ENCODE peak calls at places on chromosomes 2 and 18, in seven cellular contexts. W is CD4-positive, alpha-beta T cell; X is AG09309; U is mesothelial cell of epicardium; E is upper lobe of right lung; A is tibial artery; F is A549. M is an unnamed sample.
A peak's percentile ranks its signal among the peaks of the same experiment; 100 is the strongest.

GRCh38 chr2:171154348-171154747 is 6.3 kb downstream of the TLK1 start:
- DNase-seq in A (no peak), E (no peak), W (no peak), U (no peak), X (no peak), F (no peak), M (no peak)

GRCh38 chr2:30359644-30360167 is 87.3 kb upstream of the LCLAT1 start:
- DNase-seq in A (peak; percentile 78), E (peak; percentile 71), F (no peak), U (no peak), W (no peak), X (no peak), M (no peak)

GRCh38 chr2:162838141-162838500 is 446 bp downstream of the KCNH7 start:
- DNase-seq in F (no peak), E (no peak), A (no peak), W (no peak), X (no peak), U (no peak), M (no peak)

GRCh38 chr2:110755494-110756078 is 23.2 kb downstream of the ACOXL start:
- DNase-seq in W (no peak), U (no peak), X (no peak), E (no peak), F (peak; percentile 14), A (no peak), M (no peak)

GRCh38 chr2:229519655-229520054 is 194.7 kb downstream of the DNER start:
- DNase-seq in X (no peak), E (no peak), U (no peak), W (no peak), F (no peak), A (no peak), M (no peak)

GRCh38 chr2:163370169-163370886 is 365.5 kb downstream of the FIGN start:
- DNase-seq in W (no peak), E (no peak), F (no peak), A (no peak), U (no peak), X (no peak), M (no peak)

GRCh38 chr2:225122582-225123486 is 80.6 kb upstream of the DOCK10 start:
- DNase-seq in W (no peak), F (no peak), U (no peak), X (no peak), A (no peak), E (no peak), M (no peak)

GRCh38 chr2:136297974-136298373 is 180.0 kb upstream of the CXCR4 start:
- DNase-seq in U (no peak), X (no peak), F (no peak), W (no peak), E (no peak), A (no peak), M (no peak)

GRCh38 chr2:144132357-144132756 is 387.6 kb downstream of the ZEB2 start:
- DNase-seq in F (no peak), A (no peak), E (no peak), W (no peak), U (no peak), X (no peak), M (no peak)

GRCh38 chr2:206086683-206087350 is 843 bp upstream of the INO80D start:
- DNase-seq in X (no peak), U (no peak), A (no peak), E (no peak), W (no peak), F (no peak), M (no peak)

GRCh38 chr2:226771067-226771466 is 28.6 kb downstream of the IRS1 start:
- DNase-seq in X (no peak), A (no peak), U (no peak), F (no peak), E (no peak), W (no peak), M (no peak)

GRCh38 chr2:106537047-106537446 is 49.9 kb downstream of the CD8B2 start:
- DNase-seq in W (no peak), A (no peak), X (no peak), E (no peak), F (no peak), U (no peak), M (no peak)

GRCh38 chr18:7889515-7889914 is 322.4 kb downstream of the PTPRM start:
- DNase-seq in X (no peak), F (no peak), E (no peak), A (no peak), W (no peak), U (no peak), M (no peak)

GRCh38 chr2:70984576-70985282 is 6.3 kb downstream of the ANKRD53 start:
- DNase-seq in U (peak; percentile 76), F (peak; percentile 79), A (no peak), X (no peak), E (peak; percentile 84), W (peak; percentile 72), M (no peak)

GRCh38 chr2:16357188-16357587 is 308.4 kb downstream of the CYRIA start:
- DNase-seq in W (no peak), F (no peak), U (no peak), X (no peak), A (no peak), E (no peak), M (no peak)

GRCh38 chr2:227939271-227940027 is 68.0 kb downstream of the DAW1 start:
- DNase-seq in F (peak; percentile 15), W (no peak), E (no peak), X (no peak), A (no peak), U (no peak), M (no peak)

GRCh38 chr2:161975062-161975812 is 98.8 kb downstream of the DPP4 start:
- DNase-seq in A (no peak), E (no peak), U (no peak), X (no peak), W (no peak), F (no peak), M (no peak)

GRCh38 chr18:77108001-77108692 is 24.4 kb downstream of the MBP start:
- DNase-seq in F (no peak), U (no peak), W (no peak), X (peak; percentile 67), A (peak; percentile 75), E (no peak), M (no peak)

GRCh38 chr2:96876036-96876810 is 6.3 kb upstream of the SEMA4C start:
- DNase-seq in E (no peak), F (no peak), W (no peak), X (no peak), A (no peak), U (no peak), M (no peak)

GRCh38 chr2:196718796-196719564 is 79.5 kb downstream of the CCDC150 start:
- DNase-seq in X (peak; percentile 66), A (no peak), U (no peak), W (no peak), F (peak; percentile 37), E (no peak), M (peak; percentile 73)
- TF ChIP-seq CTCF in X (peak; percentile 40), A (no peak), U (no peak), W (no peak), F (no peak), E (no peak), M (peak; percentile 49)

GRCh38 chr2:12075603-12076002 is 329.2 kb downstream of the LPIN1 start:
- DNase-seq in W (no peak), U (no peak), F (no peak), X (no peak), A (no peak), E (no peak), M (no peak)
- TF ChIP-seq CTCF in W (no peak), U (no peak), F (no peak), X (no peak), A (no peak), E (no peak), M (no peak)

GRCh38 chr18:27004056-27004829 is 138.7 kb upstream of the AQP4 start:
- DNase-seq in F (no peak), A (no peak), W (no peak), X (peak; percentile 1), E (no peak), U (no peak), M (no peak)
- TF ChIP-seq CTCF in F (peak; percentile 55), A (peak; percentile 7), W (no peak), X (no peak), E (peak; percentile 29), U (no peak), M (peak; percentile 30)

GRCh38 chr2:27262379-27263286 is at the start of gene SLC30A3:
- DNase-seq in F (peak; percentile 94), W (peak; percentile 44), A (peak; percentile 57), E (peak; percentile 86), U (peak; percentile 61), X (no peak), M (no peak)
- TF ChIP-seq CTCF in F (no peak), W (no peak), A (no peak), E (no peak), U (no peak), X (no peak), M (no peak)

DNA sequence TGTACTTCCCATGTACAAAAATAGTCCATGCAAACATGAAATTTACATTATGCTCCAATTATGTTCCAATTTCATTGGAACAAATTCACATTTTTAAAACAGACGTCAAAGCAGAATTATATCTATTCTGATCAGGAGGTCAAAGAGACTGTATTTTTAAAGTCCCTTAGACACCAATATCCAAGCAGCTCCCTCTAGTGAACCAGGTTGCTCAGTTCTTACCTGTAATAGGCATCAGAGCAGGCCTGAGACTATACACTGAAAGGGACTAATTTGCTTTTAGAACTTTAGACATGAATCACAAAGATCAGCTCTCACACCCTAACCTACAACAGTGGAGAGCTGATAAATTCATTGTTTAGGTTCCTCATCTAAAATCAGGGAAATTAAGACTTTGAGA is 273.9 kb downstream of the MBD2 start:
- DNase-seq in W (no peak), E (no peak), U (no peak), X (no peak), F (no peak), A (no peak), M (no peak)
- TF ChIP-seq CTCF in W (no peak), E (no peak), U (no peak), X (no peak), F (no peak), A (no peak), M (no peak)

GRCh38 chr2:55043841-55044240 is 6.4 kb downstream of the RTN4 start:
- DNase-seq in U (no peak), F (no peak), A (no peak), W (no peak), X (no peak), E (no peak), M (no peak)
- TF ChIP-seq CTCF in U (no peak), F (no peak), A (no peak), W (no peak), X (no peak), E (no peak), M (no peak)

DNA sequence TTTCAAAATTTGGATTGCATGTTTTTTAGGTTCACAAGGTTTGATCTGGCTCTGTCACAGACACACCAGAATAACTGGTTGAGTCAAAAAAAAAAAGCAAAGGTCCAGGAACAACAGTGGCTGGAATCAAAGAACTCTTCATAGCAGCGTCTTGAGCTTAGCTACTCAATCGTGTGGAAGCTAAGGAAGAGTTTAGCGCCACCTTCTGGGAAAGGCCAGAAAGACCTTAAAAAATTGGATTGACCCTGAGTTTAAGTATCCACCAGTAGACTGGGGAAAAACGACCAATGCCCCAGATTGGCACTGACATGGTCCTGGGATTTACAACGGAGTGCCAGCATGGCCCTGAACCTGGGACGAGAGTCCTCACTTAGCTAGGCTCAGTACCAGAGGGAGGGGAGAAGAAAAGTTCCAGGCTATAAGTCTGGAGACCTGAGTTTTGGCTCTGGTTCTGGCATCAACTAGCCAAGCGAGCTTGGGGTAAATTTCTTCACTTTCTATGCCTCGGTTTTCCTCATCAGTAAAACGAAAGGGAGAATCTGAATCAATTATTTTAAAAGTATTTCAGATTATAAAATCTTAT is 71.1 kb upstream of the TFCP2L1 start:
- DNase-seq in U (peak; percentile 50), X (peak; percentile 23), F (peak; percentile 62), W (no peak), A (no peak), E (no peak), M (peak; percentile 28)
- TF ChIP-seq CTCF in U (peak; percentile 65), X (peak; percentile 82), F (peak; percentile 77), W (peak; percentile 43), A (peak; percentile 51), E (peak; percentile 66), M (peak; percentile 79)